ENCODE peak calls at places on chromosome 22, in ten cellular contexts. One of them, this sample, is unnamed.

GRCh38 chr22:24965822-24966626 is 13.5 kb downstream of the KIAA1671 start:
- DNase-seq in cardiac muscle cell: no peak
- DNase-seq in AG09309: no peak
- DNase-seq in heart left ventricle: peak; percentile 45
- DNase-seq in fibroblast of mammary gland: no peak
- DNase-seq in brain microvascular endothelial cell: no peak
- DNase-seq in BJ: no peak
- DNase-seq in A549: peak; percentile 33
- DNase-seq in astrocyte of the spinal cord: peak; percentile 57
- DNase-seq in suprapubic skin: no peak
- DNase-seq in this sample: no peak

GRCh38 chr22:22687638-22688500 is 43.5 kb downstream of the GGTLC2 start:
- DNase-seq in cardiac muscle cell: peak; percentile 77
- DNase-seq in AG09309: peak; percentile 3
- DNase-seq in heart left ventricle: no peak
- DNase-seq in fibroblast of mammary gland: peak; percentile 71
- DNase-seq in brain microvascular endothelial cell: peak; percentile 66
- DNase-seq in BJ: no peak
- DNase-seq in A549: peak; percentile 52
- DNase-seq in astrocyte of the spinal cord: peak; percentile 39
- DNase-seq in suprapubic skin: no peak
- DNase-seq in this sample: peak; percentile 17

GRCh38 chr22:25558341-25558740 is 6.1 kb upstream of the GRK3 start:
- DNase-seq in cardiac muscle cell: no peak
- DNase-seq in AG09309: no peak
- DNase-seq in heart left ventricle: no peak
- DNase-seq in fibroblast of mammary gland: no peak
- DNase-seq in brain microvascular endothelial cell: no peak
- DNase-seq in BJ: no peak
- DNase-seq in A549: no peak
- DNase-seq in astrocyte of the spinal cord: no peak
- DNase-seq in suprapubic skin: no peak
- DNase-seq in this sample: no peak

GRCh38 chr22:20946080-20946986 is 20.7 kb upstream of the AIFM3 start:
- DNase-seq in cardiac muscle cell: peak; percentile 27
- DNase-seq in AG09309: no peak
- DNase-seq in heart left ventricle: peak; percentile 58
- DNase-seq in fibroblast of mammary gland: no peak
- DNase-seq in brain microvascular endothelial cell: peak; percentile 49
- DNase-seq in BJ: no peak
- DNase-seq in A549: no peak
- DNase-seq in astrocyte of the spinal cord: peak; percentile 24
- DNase-seq in suprapubic skin: no peak
- DNase-seq in this sample: no peak

GRCh38 chr22:44383652-44384562 is 71.2 kb upstream of the SHISAL1 start:
- DNase-seq in cardiac muscle cell: no peak
- DNase-seq in AG09309: no peak
- DNase-seq in heart left ventricle: peak; percentile 10
- DNase-seq in fibroblast of mammary gland: no peak
- DNase-seq in brain microvascular endothelial cell: no peak
- DNase-seq in BJ: no peak
- DNase-seq in A549: no peak
- DNase-seq in astrocyte of the spinal cord: no peak
- DNase-seq in suprapubic skin: peak; percentile 19
- DNase-seq in this sample: no peak

GRCh38 chr22:25940479-25940878 is 198.5 kb downstream of the MYO18B start:
- DNase-seq in cardiac muscle cell: no peak
- DNase-seq in AG09309: no peak
- DNase-seq in heart left ventricle: no peak
- DNase-seq in fibroblast of mammary gland: no peak
- DNase-seq in brain microvascular endothelial cell: no peak
- DNase-seq in BJ: no peak
- DNase-seq in A549: no peak
- DNase-seq in astrocyte of the spinal cord: no peak
- DNase-seq in suprapubic skin: no peak
- DNase-seq in this sample: no peak

GRCh38 chr22:48738204-48738980 is 1089.3 kb downstream of the BRD1 start:
- DNase-seq in cardiac muscle cell: no peak
- DNase-seq in AG09309: no peak
- DNase-seq in heart left ventricle: no peak
- DNase-seq in fibroblast of mammary gland: no peak
- DNase-seq in brain microvascular endothelial cell: no peak
- DNase-seq in BJ: no peak
- DNase-seq in A549: no peak
- DNase-seq in astrocyte of the spinal cord: no peak
- DNase-seq in suprapubic skin: peak; percentile 34
- DNase-seq in this sample: no peak

GRCh38 chr22:38762607-38763006 is 6.8 kb upstream of the SUN2 start:
- DNase-seq in cardiac muscle cell: no peak
- DNase-seq in AG09309: no peak
- DNase-seq in heart left ventricle: no peak
- DNase-seq in fibroblast of mammary gland: no peak
- DNase-seq in brain microvascular endothelial cell: no peak
- DNase-seq in BJ: no peak
- DNase-seq in A549: no peak
- DNase-seq in astrocyte of the spinal cord: no peak
- DNase-seq in suprapubic skin: no peak
- DNase-seq in this sample: no peak

GRCh38 chr22:28230682-28231081 is 311.6 kb upstream of the PITPNB start:
- DNase-seq in cardiac muscle cell: peak; percentile 38
- DNase-seq in AG09309: no peak
- DNase-seq in heart left ventricle: no peak
- DNase-seq in fibroblast of mammary gland: peak; percentile 57
- DNase-seq in brain microvascular endothelial cell: no peak
- DNase-seq in BJ: no peak
- DNase-seq in A549: no peak
- DNase-seq in astrocyte of the spinal cord: no peak
- DNase-seq in suprapubic skin: no peak
- DNase-seq in this sample: no peak

GRCh38 chr22:41929158-41929896 is 2.7 kb upstream of the TNFRSF13C start:
- DNase-seq in cardiac muscle cell: no peak
- DNase-seq in AG09309: no peak
- DNase-seq in heart left ventricle: no peak
- DNase-seq in fibroblast of mammary gland: no peak
- DNase-seq in brain microvascular endothelial cell: no peak
- DNase-seq in BJ: no peak
- DNase-seq in A549: no peak
- DNase-seq in astrocyte of the spinal cord: no peak
- DNase-seq in suprapubic skin: no peak
- DNase-seq in this sample: no peak

GRCh38 chr22:32518848-32519247 is 44.2 kb downstream of the FBXO7 start:
- DNase-seq in cardiac muscle cell: no peak
- DNase-seq in AG09309: no peak
- DNase-seq in heart left ventricle: no peak
- DNase-seq in fibroblast of mammary gland: no peak
- DNase-seq in brain microvascular endothelial cell: no peak
- DNase-seq in BJ: no peak
- DNase-seq in A549: peak; percentile 25
- DNase-seq in astrocyte of the spinal cord: no peak
- DNase-seq in suprapubic skin: no peak
- DNase-seq in this sample: no peak

GRCh38 chr22:44366372-44367310 is 53.9 kb upstream of the SHISAL1 start:
- DNase-seq in cardiac muscle cell: no peak
- DNase-seq in AG09309: no peak
- DNase-seq in heart left ventricle: peak; percentile 45
- DNase-seq in fibroblast of mammary gland: no peak
- DNase-seq in brain microvascular endothelial cell: no peak
- DNase-seq in BJ: no peak
- DNase-seq in A549: no peak
- DNase-seq in astrocyte of the spinal cord: no peak
- DNase-seq in suprapubic skin: peak; percentile 57
- DNase-seq in this sample: no peak

GRCh38 chr22:41775976-41776375 is 24.5 kb upstream of the CCDC134 start:
- DNase-seq in cardiac muscle cell: peak; percentile 6
- DNase-seq in AG09309: no peak
- DNase-seq in heart left ventricle: no peak
- DNase-seq in fibroblast of mammary gland: no peak
- DNase-seq in brain microvascular endothelial cell: no peak
- DNase-seq in BJ: no peak
- DNase-seq in A549: no peak
- DNase-seq in astrocyte of the spinal cord: no peak
- DNase-seq in suprapubic skin: no peak
- DNase-seq in this sample: no peak

GRCh38 chr22:40621309-40622151 is 15.0 kb downstream of the MRTFA start:
- DNase-seq in cardiac muscle cell: no peak
- DNase-seq in AG09309: no peak
- DNase-seq in heart left ventricle: no peak
- DNase-seq in fibroblast of mammary gland: no peak
- DNase-seq in brain microvascular endothelial cell: no peak
- DNase-seq in BJ: no peak
- DNase-seq in A549: no peak
- DNase-seq in astrocyte of the spinal cord: no peak
- DNase-seq in suprapubic skin: no peak
- DNase-seq in this sample: no peak

GRCh38 chr22:41561788-41562187 is 978 bp downstream of the CSDC2 start:
- DNase-seq in cardiac muscle cell: no peak
- DNase-seq in AG09309: no peak
- DNase-seq in heart left ventricle: peak; percentile 86
- DNase-seq in fibroblast of mammary gland: no peak
- DNase-seq in brain microvascular endothelial cell: no peak
- DNase-seq in BJ: no peak
- DNase-seq in A549: no peak
- DNase-seq in astrocyte of the spinal cord: no peak
- DNase-seq in suprapubic skin: no peak
- DNase-seq in this sample: no peak

DNA sequence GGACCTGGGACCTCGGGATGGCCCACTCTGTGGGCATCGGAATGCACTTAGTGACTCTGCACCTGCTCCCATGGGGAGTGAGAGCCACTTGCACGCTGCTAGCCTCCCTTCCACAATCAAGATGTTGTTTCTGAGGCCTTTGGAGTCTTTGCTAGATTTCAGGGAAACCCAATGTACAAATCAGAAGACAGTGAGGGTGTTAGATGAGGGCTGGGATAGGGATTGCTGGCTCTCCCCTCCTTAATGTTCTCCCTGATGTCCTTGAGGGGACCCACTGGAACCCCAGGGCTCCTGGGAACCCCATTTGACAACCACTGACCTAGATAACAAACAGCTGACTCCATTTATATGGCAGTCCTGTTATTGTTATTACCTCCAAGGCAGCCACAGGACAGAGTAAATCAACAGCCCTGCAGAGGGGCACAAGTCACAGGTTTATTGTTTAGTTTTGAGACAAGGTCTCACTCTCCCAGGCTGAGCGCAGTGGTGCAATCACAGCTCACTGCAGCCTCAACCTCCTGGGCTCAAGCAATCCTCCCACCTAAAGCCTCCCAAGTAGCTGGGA is 31.3 kb upstream of the COMT start:
- DNase-seq in cardiac muscle cell: no peak
- DNase-seq in AG09309: no peak
- DNase-seq in heart left ventricle: no peak
- DNase-seq in fibroblast of mammary gland: no peak
- DNase-seq in brain microvascular endothelial cell: no peak
- DNase-seq in BJ: no peak
- DNase-seq in A549: no peak
- DNase-seq in astrocyte of the spinal cord: no peak
- DNase-seq in suprapubic skin: no peak
- DNase-seq in this sample: no peak
- TF ChIP-seq CTCF in cardiac muscle cell: no peak
- TF ChIP-seq CTCF in AG09309: no peak
- TF ChIP-seq CTCF in heart left ventricle: no peak
- TF ChIP-seq CTCF in fibroblast of mammary gland: no peak
- TF ChIP-seq CTCF in brain microvascular endothelial cell: no peak
- TF ChIP-seq CTCF in BJ: no peak
- TF ChIP-seq CTCF in A549: no peak
- TF ChIP-seq CTCF in astrocyte of the spinal cord: no peak
- TF ChIP-seq CTCF in suprapubic skin: no peak
- TF ChIP-seq CTCF in this sample: no peak

GRCh38 chr22:30694171-30694637 is 470 bp upstream of the OSBP2 start:
- DNase-seq in cardiac muscle cell: peak; percentile 14
- DNase-seq in AG09309: no peak
- DNase-seq in heart left ventricle: peak; percentile 45
- DNase-seq in fibroblast of mammary gland: peak; percentile 28
- DNase-seq in brain microvascular endothelial cell: no peak
- DNase-seq in BJ: no peak
- DNase-seq in A549: peak; percentile 63
- DNase-seq in astrocyte of the spinal cord: peak; percentile 15
- DNase-seq in suprapubic skin: no peak
- DNase-seq in this sample: no peak
- H3K4me3 ChIP-seq in cardiac muscle cell: peak overlapping the region; percentile 47
- H3K4me3 ChIP-seq in AG09309: peak overlapping the region; percentile 66
- H3K4me3 ChIP-seq in heart left ventricle: peak overlapping the region; percentile 71
- H3K4me3 ChIP-seq in fibroblast of mammary gland: peak overlapping the region; percentile 57
- H3K4me3 ChIP-seq in brain microvascular endothelial cell: peak overlapping the region; percentile 57
- H3K4me3 ChIP-seq in BJ: peak overlapping the region; percentile 60
- H3K4me3 ChIP-seq in A549: peak overlapping the region; percentile 74
- H3K4me3 ChIP-seq in astrocyte of the spinal cord: peak overlapping the region; percentile 60
- H3K4me3 ChIP-seq in suprapubic skin: peak overlapping the region; percentile 69
- H3K4me3 ChIP-seq in this sample: peak overlapping the region; percentile 68

DNA sequence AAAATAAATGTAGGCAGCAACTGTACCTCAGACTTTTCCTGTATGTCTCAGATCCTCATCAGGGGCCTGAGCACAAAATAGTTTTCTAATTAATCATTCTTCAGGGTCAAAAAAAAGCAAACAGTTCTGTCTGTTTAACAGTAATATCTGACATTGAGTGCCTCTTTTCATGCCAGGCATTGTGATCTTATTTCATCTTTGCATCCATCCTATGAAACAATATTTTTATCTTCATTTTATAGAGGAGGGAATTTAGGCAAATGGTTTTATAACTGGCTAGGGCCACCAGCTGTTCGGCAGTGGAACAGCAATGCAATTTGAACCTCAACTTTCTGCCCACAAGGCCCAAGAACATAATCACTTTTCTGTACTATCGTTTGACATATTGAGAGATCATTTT is 145.6 kb downstream of the WNT7B start:
- DNase-seq in cardiac muscle cell: peak; percentile 40
- DNase-seq in AG09309: no peak
- DNase-seq in heart left ventricle: no peak
- DNase-seq in fibroblast of mammary gland: peak; percentile 28
- DNase-seq in brain microvascular endothelial cell: peak; percentile 13
- DNase-seq in BJ: no peak
- DNase-seq in A549: peak; percentile 28
- DNase-seq in astrocyte of the spinal cord: peak; percentile 41
- DNase-seq in suprapubic skin: no peak
- DNase-seq in this sample: no peak
- TF ChIP-seq CTCF in cardiac muscle cell: peak; percentile 60
- TF ChIP-seq CTCF in AG09309: peak; percentile 65
- TF ChIP-seq CTCF in heart left ventricle: peak; percentile 39
- TF ChIP-seq CTCF in fibroblast of mammary gland: peak; percentile 67
- TF ChIP-seq CTCF in brain microvascular endothelial cell: peak; percentile 74
- TF ChIP-seq CTCF in BJ: peak; percentile 59
- TF ChIP-seq CTCF in A549: peak; percentile 27
- TF ChIP-seq CTCF in astrocyte of the spinal cord: peak; percentile 65
- TF ChIP-seq CTCF in suprapubic skin: no peak
- TF ChIP-seq CTCF in this sample: peak; percentile 43

GRCh38 chr22:45505991-45506743 is 3.5 kb downstream of the FBLN1 start:
- DNase-seq in cardiac muscle cell: no peak
- DNase-seq in AG09309: no peak
- DNase-seq in heart left ventricle: no peak
- DNase-seq in fibroblast of mammary gland: no peak
- DNase-seq in brain microvascular endothelial cell: no peak
- DNase-seq in BJ: no peak
- DNase-seq in A549: no peak
- DNase-seq in astrocyte of the spinal cord: no peak
- DNase-seq in suprapubic skin: no peak
- DNase-seq in this sample: no peak
- H3K4me3 ChIP-seq in cardiac muscle cell: no peak overlapping the region
- H3K4me3 ChIP-seq in AG09309: no peak overlapping the region
- H3K4me3 ChIP-seq in heart left ventricle: peak overlapping the region; percentile 28
- H3K4me3 ChIP-seq in fibroblast of mammary gland: peak overlapping the region; percentile 95
- H3K4me3 ChIP-seq in brain microvascular endothelial cell: no peak overlapping the region
- H3K4me3 ChIP-seq in BJ: peak overlapping the region; percentile 99
- H3K4me3 ChIP-seq in A549: no peak overlapping the region
- H3K4me3 ChIP-seq in astrocyte of the spinal cord: no peak overlapping the region
- H3K4me3 ChIP-seq in suprapubic skin: peak overlapping the region; percentile 64
- H3K4me3 ChIP-seq in this sample: peak overlapping the region; percentile 34

This sample was measured in AG04449.